ENCODE peak calls at places on chromosome 3, in ten cellular contexts. One of them, this sample, is unnamed.

GRCh38 chr3:196193738-196194541 is 17.3 kb downstream of the ZDHHC19 start:
- DNase-seq in WTC11: no peak
- DNase-seq in neural crest cell: no peak
- DNase-seq in NCI-H1436: no peak
- DNase-seq in fibroblast of the aortic adventitia: no peak
- DNase-seq in GM23338: no peak
- DNase-seq in NCI-H460: no peak
- DNase-seq in endothelial cell: no peak
- DNase-seq in activated CD4-positive, alpha-beta T cell treated with anti-CD3 and anti-CD28 coated beads for 1 hour: no peak
- DNase-seq in activated effector memory CD4-positive, alpha-beta T cell treated with anti-CD3 and anti-CD28 coated beads, Interleukin-2, amount 50 U/mL, for 16 hours: no peak
- DNase-seq in this sample: no peak

GRCh38 chr3:186998937-186999368 is 68.6 kb downstream of the ST6GAL1 start:
- DNase-seq in WTC11: peak; percentile 81
- DNase-seq in activated CD4-positive, alpha-beta T cell treated with anti-CD3 and anti-CD28 coated beads for 1 hour: no peak
- DNase-seq in GM23338: peak; percentile 96
- DNase-seq in endothelial cell: peak; percentile 13
- DNase-seq in NCI-H460: no peak
- DNase-seq in NCI-H1436: no peak
- DNase-seq in fibroblast of the aortic adventitia: no peak
- DNase-seq in neural crest cell: no peak
- DNase-seq in activated effector memory CD4-positive, alpha-beta T cell treated with anti-CD3 and anti-CD28 coated beads, Interleukin-2, amount 50 U/mL, for 16 hours: no peak
- DNase-seq in this sample: no peak

GRCh38 chr3:107710851-107711250 is 188.1 kb downstream of the BBX start:
- DNase-seq in activated effector memory CD4-positive, alpha-beta T cell treated with anti-CD3 and anti-CD28 coated beads, Interleukin-2, amount 50 U/mL, for 16 hours: no peak
- DNase-seq in fibroblast of the aortic adventitia: peak; percentile 43
- DNase-seq in NCI-H1436: no peak
- DNase-seq in neural crest cell: no peak
- DNase-seq in endothelial cell: no peak
- DNase-seq in WTC11: no peak
- DNase-seq in GM23338: no peak
- DNase-seq in NCI-H460: no peak
- DNase-seq in activated CD4-positive, alpha-beta T cell treated with anti-CD3 and anti-CD28 coated beads for 1 hour: no peak
- DNase-seq in this sample: no peak

GRCh38 chr3:20648921-20649381 is 462.9 kb upstream of the SGO1 start:
- DNase-seq in endothelial cell: no peak
- DNase-seq in NCI-H1436: no peak
- DNase-seq in activated CD4-positive, alpha-beta T cell treated with anti-CD3 and anti-CD28 coated beads for 1 hour: no peak
- DNase-seq in fibroblast of the aortic adventitia: peak; percentile 80
- DNase-seq in WTC11: no peak
- DNase-seq in NCI-H460: no peak
- DNase-seq in neural crest cell: no peak
- DNase-seq in activated effector memory CD4-positive, alpha-beta T cell treated with anti-CD3 and anti-CD28 coated beads, Interleukin-2, amount 50 U/mL, for 16 hours: no peak
- DNase-seq in GM23338: no peak
- DNase-seq in this sample: no peak

GRCh38 chr3:184761120-184761841 is 49.4 kb upstream of the MAGEF1 start:
- DNase-seq in GM23338: no peak
- DNase-seq in endothelial cell: no peak
- DNase-seq in activated CD4-positive, alpha-beta T cell treated with anti-CD3 and anti-CD28 coated beads for 1 hour: no peak
- DNase-seq in neural crest cell: no peak
- DNase-seq in WTC11: no peak
- DNase-seq in activated effector memory CD4-positive, alpha-beta T cell treated with anti-CD3 and anti-CD28 coated beads, Interleukin-2, amount 50 U/mL, for 16 hours: no peak
- DNase-seq in fibroblast of the aortic adventitia: peak; percentile 99
- DNase-seq in NCI-H1436: no peak
- DNase-seq in NCI-H460: no peak
- DNase-seq in this sample: no peak

GRCh38 chr3:152121292-152121654 is 147.5 kb upstream of the MBNL1 start:
- DNase-seq in activated CD4-positive, alpha-beta T cell treated with anti-CD3 and anti-CD28 coated beads for 1 hour: no peak
- DNase-seq in NCI-H1436: no peak
- DNase-seq in neural crest cell: no peak
- DNase-seq in NCI-H460: no peak
- DNase-seq in GM23338: no peak
- DNase-seq in activated effector memory CD4-positive, alpha-beta T cell treated with anti-CD3 and anti-CD28 coated beads, Interleukin-2, amount 50 U/mL, for 16 hours: no peak
- DNase-seq in fibroblast of the aortic adventitia: peak; percentile 97
- DNase-seq in WTC11: no peak
- DNase-seq in endothelial cell: no peak
- DNase-seq in this sample: no peak

GRCh38 chr3:152835311-152836102 is 576 bp downstream of the P2RY1 start:
- DNase-seq in fibroblast of the aortic adventitia: peak; percentile 45
- DNase-seq in activated CD4-positive, alpha-beta T cell treated with anti-CD3 and anti-CD28 coated beads for 1 hour: no peak
- DNase-seq in NCI-H460: peak; percentile 18
- DNase-seq in endothelial cell: peak; percentile 63
- DNase-seq in WTC11: peak; percentile 71
- DNase-seq in activated effector memory CD4-positive, alpha-beta T cell treated with anti-CD3 and anti-CD28 coated beads, Interleukin-2, amount 50 U/mL, for 16 hours: no peak
- DNase-seq in neural crest cell: peak; percentile 55
- DNase-seq in NCI-H1436: no peak
- DNase-seq in GM23338: peak; percentile 75
- DNase-seq in this sample: no peak

GRCh38 chr3:66824450-66824849 is 173.7 kb upstream of the KBTBD8 start:
- DNase-seq in activated effector memory CD4-positive, alpha-beta T cell treated with anti-CD3 and anti-CD28 coated beads, Interleukin-2, amount 50 U/mL, for 16 hours: no peak
- DNase-seq in NCI-H1436: no peak
- DNase-seq in NCI-H460: no peak
- DNase-seq in activated CD4-positive, alpha-beta T cell treated with anti-CD3 and anti-CD28 coated beads for 1 hour: no peak
- DNase-seq in fibroblast of the aortic adventitia: no peak
- DNase-seq in endothelial cell: no peak
- DNase-seq in GM23338: no peak
- DNase-seq in neural crest cell: no peak
- DNase-seq in WTC11: no peak
- DNase-seq in this sample: no peak

GRCh38 chr3:52190294-52190841 is 7.6 kb upstream of the ALAS1 start:
- DNase-seq in NCI-H460: no peak
- DNase-seq in activated effector memory CD4-positive, alpha-beta T cell treated with anti-CD3 and anti-CD28 coated beads, Interleukin-2, amount 50 U/mL, for 16 hours: no peak
- DNase-seq in NCI-H1436: no peak
- DNase-seq in GM23338: no peak
- DNase-seq in neural crest cell: no peak
- DNase-seq in fibroblast of the aortic adventitia: peak; percentile 80
- DNase-seq in WTC11: no peak
- DNase-seq in activated CD4-positive, alpha-beta T cell treated with anti-CD3 and anti-CD28 coated beads for 1 hour: no peak
- DNase-seq in endothelial cell: no peak
- DNase-seq in this sample: no peak

GRCh38 chr3:157145566-157145965 is 14.4 kb downstream of the CCNL1 start:
- DNase-seq in WTC11: no peak
- DNase-seq in activated effector memory CD4-positive, alpha-beta T cell treated with anti-CD3 and anti-CD28 coated beads, Interleukin-2, amount 50 U/mL, for 16 hours: no peak
- DNase-seq in neural crest cell: no peak
- DNase-seq in endothelial cell: no peak
- DNase-seq in NCI-H1436: no peak
- DNase-seq in GM23338: no peak
- DNase-seq in NCI-H460: no peak
- DNase-seq in activated CD4-positive, alpha-beta T cell treated with anti-CD3 and anti-CD28 coated beads for 1 hour: no peak
- DNase-seq in fibroblast of the aortic adventitia: no peak
- DNase-seq in this sample: no peak

GRCh38 chr3:100045696-100046095 is 68.6 kb downstream of the FILIP1L start:
- DNase-seq in neural crest cell: no peak
- DNase-seq in NCI-H460: no peak
- DNase-seq in NCI-H1436: no peak
- DNase-seq in activated CD4-positive, alpha-beta T cell treated with anti-CD3 and anti-CD28 coated beads for 1 hour: no peak
- DNase-seq in WTC11: peak; percentile 21
- DNase-seq in fibroblast of the aortic adventitia: peak; percentile 88
- DNase-seq in GM23338: peak; percentile 51
- DNase-seq in activated effector memory CD4-positive, alpha-beta T cell treated with anti-CD3 and anti-CD28 coated beads, Interleukin-2, amount 50 U/mL, for 16 hours: no peak
- DNase-seq in endothelial cell: no peak
- DNase-seq in this sample: no peak

GRCh38 chr3:94305835-94306685 is 243.2 kb downstream of the NSUN3 start:
- DNase-seq in GM23338: peak; percentile 5
- DNase-seq in fibroblast of the aortic adventitia: no peak
- DNase-seq in WTC11: peak; percentile 8
- DNase-seq in NCI-H1436: no peak
- DNase-seq in neural crest cell: no peak
- DNase-seq in NCI-H460: no peak
- DNase-seq in activated effector memory CD4-positive, alpha-beta T cell treated with anti-CD3 and anti-CD28 coated beads, Interleukin-2, amount 50 U/mL, for 16 hours: no peak
- DNase-seq in activated CD4-positive, alpha-beta T cell treated with anti-CD3 and anti-CD28 coated beads for 1 hour: no peak
- DNase-seq in endothelial cell: no peak
- DNase-seq in this sample: no peak

GRCh38 chr3:79032686-79033318 is 735.0 kb downstream of the ROBO1 start:
- DNase-seq in GM23338: peak; percentile 76
- DNase-seq in NCI-H1436: peak; percentile 37
- DNase-seq in activated CD4-positive, alpha-beta T cell treated with anti-CD3 and anti-CD28 coated beads for 1 hour: no peak
- DNase-seq in NCI-H460: peak; percentile 35
- DNase-seq in fibroblast of the aortic adventitia: peak; percentile 76
- DNase-seq in WTC11: no peak
- DNase-seq in neural crest cell: peak; percentile 33
- DNase-seq in activated effector memory CD4-positive, alpha-beta T cell treated with anti-CD3 and anti-CD28 coated beads, Interleukin-2, amount 50 U/mL, for 16 hours: no peak
- DNase-seq in endothelial cell: peak; percentile 22
- DNase-seq in this sample: no peak

This sample was measured in HuH-7.